ENCODE peak calls at places on chromosomes 2 and 18, in nine cellular contexts. Q is substantia nigra; W is SHP77 treated with DMSO at 0.1 percent for 48 hours; P is mucosa of descending colon; O is GM12892; C is stimulated activated CD4-positive, alpha-beta T cell treated with anti-CD3 and anti-CD28 coated beads, Interleukin-1b, Interleukin-23, amount 100 ng/mL, for 24 hours; F is T follicular helper cell; S is fibroblast of mammary gland; I is naive thymus-derived CD8-positive, alpha-beta T cell. X is an unnamed sample.

GRCh38 chr2:78457269-78457668 is 568.2 kb upstream of the REG3G start:
- DNase-seq in Q (no peak), W (no peak), P (no peak), O (no peak), C (no peak), F (no peak), S (no peak), I (no peak), X (no peak)

GRCh38 chr2:7685342-7686015 is 768.3 kb downstream of the RNF144A start:
- DNase-seq in Q (no peak), W (no peak), P (no peak), O (no peak), C (no peak), F (no peak), S (peak), I (no peak), X (no peak)

GRCh38 chr18:79898952-79899608 is 52.4 kb downstream of the SLC66A2 start:
- DNase-seq in Q (no peak), W (no peak), P (peak), O (no peak), C (no peak), F (no peak), S (no peak), I (no peak), X (no peak)

GRCh38 chr2:40242315-40242714 is 209.6 kb downstream of the SLC8A1 start:
- DNase-seq in Q (no peak), W (no peak), P (no peak), O (no peak), C (no peak), F (no peak), S (no peak), I (no peak), X (no peak)

GRCh38 chr2:157760949-157761348 is 115.2 kb downstream of the ACVR1 start:
- DNase-seq in Q (no peak), W (no peak), P (no peak), O (no peak), C (no peak), F (no peak), S (no peak), I (no peak), X (no peak)

GRCh38 chr2:134233733-134234135 is 20.1 kb upstream of the MGAT5 start:
- DNase-seq in Q (no peak), W (no peak), P (no peak), O (no peak), C (no peak), F (no peak), S (no peak), I (no peak), X (no peak)

GRCh38 chr2:236769981-236770671 is 200.5 kb downstream of the ACKR3 start:
- DNase-seq in Q (no peak), W (no peak), P (no peak), O (no peak), C (no peak), F (no peak), S (peak), I (no peak), X (no peak)

GRCh38 chr18:35713545-35713944 is 132.0 kb downstream of the GALNT1 start:
- DNase-seq in Q (no peak), W (no peak), P (no peak), O (no peak), C (no peak), F (no peak), S (peak), I (no peak), X (no peak)